ENCODE peak calls at places on chromosomes 7 and 10, in seven cellular contexts. K, X, H, P, F, W and M are unnamed samples.

GRCh38 chr10:51010977-51011376 is 63.3 kb upstream of the PRKG1 start:
- DNase-seq in K (no peak), H (peak), F (no peak), P (peak), W (no peak), X (peak), M (no peak)

GRCh38 chr10:69731698-69732097 is 70.0 kb upstream of the COL13A1 start:
- DNase-seq in F (no peak), H (no peak), X (no peak), W (no peak), K (no peak), P (no peak), M (no peak)

GRCh38 chr7:114310344-114311118 is 104.1 kb upstream of the FOXP2 start:
- DNase-seq in W (no peak), K (no peak), F (no peak), P (no peak), H (no peak), X (no peak), M (no peak)

GRCh38 chr7:112897839-112898431 is 107.7 kb upstream of the TMEM168 start:
- DNase-seq in W (no peak), X (no peak), K (no peak), H (no peak), P (no peak), F (no peak), M (no peak)

GRCh38 chr10:8758029-8758428 is 703.5 kb downstream of the GATA3 start:
- DNase-seq in P (no peak), W (no peak), H (peak), K (no peak), X (no peak), F (no peak), M (no peak)

GRCh38 chr7:835491-836401 is 3.5 kb downstream of the SUN1 start:
- DNase-seq in K (no peak), X (peak), P (no peak), W (no peak), F (no peak), H (peak), M (no peak)

GRCh38 chr7:2540641-2541051 is 14.7 kb downstream of the BRAT1 start:
- DNase-seq in X (no peak), F (no peak), K (no peak), P (no peak), H (no peak), W (no peak), M (no peak)

GRCh38 chr7:86991844-86992243 is 67.6 kb downstream of the ELAPOR2 start:
- DNase-seq in W (peak), F (no peak), H (no peak), X (no peak), K (no peak), P (no peak), M (no peak)

GRCh38 chr7:8115547-8116402 is 146.2 kb downstream of the ICA1 start:
- DNase-seq in P (no peak), W (no peak), K (no peak), H (no peak), F (no peak), X (no peak), M (no peak)

GRCh38 chr10:112671743-112672142 is 224.7 kb downstream of the VTI1A start:
- DNase-seq in F (no peak), H (no peak), W (no peak), K (no peak), P (no peak), X (no peak), M (no peak)

GRCh38 chr7:105267244-105267643 is 121.5 kb downstream of the SRPK2 start:
- DNase-seq in X (no peak), H (no peak), F (no peak), P (no peak), K (no peak), W (no peak), M (no peak)

GRCh38 chr7:110177463-110177862 is 913.5 kb upstream of the LRRN3 start:
- DNase-seq in X (no peak), W (no peak), P (no peak), F (no peak), K (no peak), H (no peak), M (no peak)

GRCh38 chr10:91200314-91201212 is 19.9 kb upstream of the PCGF5 start:
- DNase-seq in F (no peak), K (no peak), X (no peak), W (no peak), H (no peak), P (no peak), M (no peak)

GRCh38 chr10:11300563-11300962 is 282.9 kb downstream of the CELF2 start:
- DNase-seq in F (no peak), X (no peak), P (no peak), W (no peak), H (no peak), K (no peak), M (no peak)